ENCODE peak calls at places on chromosomes 1 and 21, in eight cellular contexts. One of them, this sample, is unnamed.

GRCh38 chr1:53286950-53287349 is 40.9 kb downstream of the LRP8 start:
- DNase-seq in NCI-H1417: no peak
- DNase-seq in GM18507: no peak
- DNase-seq in AG08395: no peak
- DNase-seq in KBM-7: no peak
- DNase-seq in HCEC 1CT: no peak
- DNase-seq in A549: no peak
- DNase-seq in A172: no peak
- DNase-seq in this sample: no peak

GRCh38 chr21:34126269-34126668 is 52.9 kb downstream of the MRPS6 start:
- DNase-seq in HCEC 1CT: peak
- DNase-seq in A172: no peak
- DNase-seq in GM18507: no peak
- DNase-seq in AG08395: peak
- DNase-seq in A549: no peak
- DNase-seq in NCI-H1417: peak
- DNase-seq in KBM-7: no peak
- DNase-seq in this sample: no peak

GRCh38 chr1:178724386-178724733 is 684 bp upstream of the RALGPS2 start:
- DNase-seq in A172: no peak
- DNase-seq in A549: no peak
- DNase-seq in AG08395: no peak
- DNase-seq in KBM-7: no peak
- DNase-seq in GM18507: no peak
- DNase-seq in NCI-H1417: no peak
- DNase-seq in HCEC 1CT: no peak
- DNase-seq in this sample: no peak

GRCh38 chr1:68977211-68977610 is 480.3 kb upstream of the DEPDC1 start:
- DNase-seq in KBM-7: no peak
- DNase-seq in A172: no peak
- DNase-seq in AG08395: no peak
- DNase-seq in GM18507: no peak
- DNase-seq in HCEC 1CT: no peak
- DNase-seq in A549: no peak
- DNase-seq in NCI-H1417: no peak
- DNase-seq in this sample: no peak

GRCh38 chr1:94245747-94246438 is 8.5 kb upstream of the ARHGAP29 start:
- DNase-seq in GM18507: no peak
- DNase-seq in A172: no peak
- DNase-seq in AG08395: no peak
- DNase-seq in KBM-7: no peak
- DNase-seq in HCEC 1CT: no peak
- DNase-seq in NCI-H1417: no peak
- DNase-seq in A549: no peak
- DNase-seq in this sample: no peak

GRCh38 chr1:64051801-64052200 is 151.6 kb upstream of the UBE2U start:
- DNase-seq in KBM-7: no peak
- DNase-seq in NCI-H1417: no peak
- DNase-seq in A549: no peak
- DNase-seq in AG08395: no peak
- DNase-seq in GM18507: no peak
- DNase-seq in A172: no peak
- DNase-seq in HCEC 1CT: no peak
- DNase-seq in this sample: no peak

GRCh38 chr1:205578780-205579571 is 52.8 kb downstream of the ELK4 start:
- DNase-seq in A549: no peak
- DNase-seq in NCI-H1417: peak
- DNase-seq in GM18507: no peak
- DNase-seq in A172: no peak
- DNase-seq in AG08395: no peak
- DNase-seq in KBM-7: no peak
- DNase-seq in HCEC 1CT: no peak
- DNase-seq in this sample: peak

GRCh38 chr1:48196168-48196716 is 26.3 kb upstream of the SLC5A9 start:
- DNase-seq in A549: no peak
- DNase-seq in NCI-H1417: no peak
- DNase-seq in A172: no peak
- DNase-seq in GM18507: no peak
- DNase-seq in AG08395: no peak
- DNase-seq in KBM-7: peak
- DNase-seq in HCEC 1CT: no peak
- DNase-seq in this sample: no peak

GRCh38 chr1:160401487-160401805 is 1.1 kb downstream of the VANGL2 start:
- DNase-seq in A549: no peak
- DNase-seq in HCEC 1CT: no peak
- DNase-seq in NCI-H1417: peak
- DNase-seq in KBM-7: peak
- DNase-seq in AG08395: no peak
- DNase-seq in A172: no peak
- DNase-seq in GM18507: no peak
- DNase-seq in this sample: no peak

GRCh38 chr1:30323352-30323751 is 400.0 kb downstream of the MATN1 start:
- DNase-seq in GM18507: no peak
- DNase-seq in A172: no peak
- DNase-seq in A549: no peak
- DNase-seq in HCEC 1CT: no peak
- DNase-seq in AG08395: no peak
- DNase-seq in KBM-7: no peak
- DNase-seq in NCI-H1417: no peak
- DNase-seq in this sample: no peak

GRCh38 chr1:172167801-172168596 is 252.5 kb upstream of the C1orf105 start:
- DNase-seq in NCI-H1417: no peak
- DNase-seq in KBM-7: no peak
- DNase-seq in HCEC 1CT: peak
- DNase-seq in A172: peak
- DNase-seq in GM18507: no peak
- DNase-seq in AG08395: peak
- DNase-seq in A549: no peak
- DNase-seq in this sample: no peak

GRCh38 chr1:193114485-193115095 is 7.2 kb upstream of the CDC73 start:
- DNase-seq in NCI-H1417: no peak
- DNase-seq in A172: no peak
- DNase-seq in HCEC 1CT: peak
- DNase-seq in A549: no peak
- DNase-seq in GM18507: no peak
- DNase-seq in AG08395: no peak
- DNase-seq in KBM-7: no peak
- DNase-seq in this sample: no peak

GRCh38 chr1:160522622-160523345 is at the start of gene SLAMF6:
- DNase-seq in HCEC 1CT: no peak
- DNase-seq in NCI-H1417: no peak
- DNase-seq in KBM-7: peak
- DNase-seq in AG08395: no peak
- DNase-seq in A549: no peak
- DNase-seq in A172: no peak
- DNase-seq in GM18507: no peak
- DNase-seq in this sample: no peak

GRCh38 chr1:27405074-27405473 is 12.7 kb downstream of the GPR3 start:
- DNase-seq in A172: no peak
- DNase-seq in KBM-7: no peak
- DNase-seq in A549: no peak
- DNase-seq in GM18507: no peak
- DNase-seq in AG08395: peak
- DNase-seq in HCEC 1CT: no peak
- DNase-seq in NCI-H1417: no peak
- DNase-seq in this sample: no peak

GRCh38 chr1:43284711-43285110 is 670 bp downstream of the C1orf210 start:
- DNase-seq in NCI-H1417: no peak
- DNase-seq in A549: no peak
- DNase-seq in AG08395: no peak
- DNase-seq in HCEC 1CT: no peak
- DNase-seq in KBM-7: no peak
- DNase-seq in GM18507: no peak
- DNase-seq in A172: no peak
- DNase-seq in this sample: no peak

GRCh38 chr1:22728751-22729399 is 18.2 kb downstream of the EPHB2 start:
- DNase-seq in KBM-7: no peak
- DNase-seq in GM18507: no peak
- DNase-seq in AG08395: no peak
- DNase-seq in HCEC 1CT: no peak
- DNase-seq in A172: no peak
- DNase-seq in NCI-H1417: no peak
- DNase-seq in A549: no peak
- DNase-seq in this sample: no peak

GRCh38 chr1:202852163-202852904 is 36.6 kb downstream of the RABIF start:
- DNase-seq in GM18507: no peak
- DNase-seq in KBM-7: peak
- DNase-seq in HCEC 1CT: peak
- DNase-seq in NCI-H1417: no peak
- DNase-seq in AG08395: peak
- DNase-seq in A172: peak
- DNase-seq in A549: peak
- DNase-seq in this sample: peak

GRCh38 chr1:84853743-84854721 is 39.0 kb downstream of the LPAR3 start:
- DNase-seq in AG08395: peak
- DNase-seq in KBM-7: peak
- DNase-seq in GM18507: peak
- DNase-seq in A172: peak
- DNase-seq in NCI-H1417: no peak
- DNase-seq in HCEC 1CT: peak
- DNase-seq in A549: peak
- DNase-seq in this sample: no peak

GRCh38 chr1:32471695-32472362 is 7.0 kb downstream of the ZBTB8B start:
- DNase-seq in AG08395: no peak
- DNase-seq in KBM-7: no peak
- DNase-seq in GM18507: no peak
- DNase-seq in A549: no peak
- DNase-seq in HCEC 1CT: no peak
- DNase-seq in NCI-H1417: no peak
- DNase-seq in A172: no peak
- DNase-seq in this sample: no peak

GRCh38 chr1:154186177-154186576 is 5.7 kb downstream of the TPM3 start:
- DNase-seq in HCEC 1CT: peak
- DNase-seq in NCI-H1417: peak
- DNase-seq in GM18507: peak
- DNase-seq in A172: peak
- DNase-seq in A549: peak
- DNase-seq in KBM-7: peak
- DNase-seq in AG08395: no peak
- DNase-seq in this sample: no peak

This sample was measured in ureter.